ENCODE peak calls at places on chromosome 15, in five cellular contexts. O is fibroblast of mammary gland, Z is PC-9, A is NB4, D is GM10248. K is an unnamed sample.

GRCh38 chr15:35736150-35736549 is 190.2 kb upstream of the DPH6 start:
- DNase-seq in A (no peak), O (peak; percentile 31), Z (no peak), D (no peak), K (no peak)

GRCh38 chr15:64461577-64462162 is 1.3 kb downstream of the ZNF609 start:
- DNase-seq in Z (no peak), A (peak; percentile 25), D (peak; percentile 47), O (no peak), K (no peak)

GRCh38 chr15:64521201-64521600 is 60.8 kb downstream of the ZNF609 start:
- DNase-seq in O (no peak), A (no peak), Z (no peak), D (no peak), K (no peak)

GRCh38 chr15:49720221-49720620 is 99.4 kb downstream of the DTWD1 start:
- DNase-seq in O (peak; percentile 60), Z (no peak), A (no peak), D (no peak), K (no peak)

GRCh38 chr15:25059698-25060471 is 105.1 kb downstream of the SNRPN start:
- DNase-seq in O (no peak), A (no peak), Z (no peak), D (no peak), K (no peak)

GRCh38 chr15:61195116-61196002 is 33.7 kb downstream of the RORA start:
- DNase-seq in Z (no peak), O (peak; percentile 63), D (peak; percentile 38), A (peak; percentile 34), K (no peak)

GRCh38 chr15:73965094-73965729 is 26.9 kb downstream of the STOML1 start:
- DNase-seq in D (no peak), Z (no peak), O (no peak), A (no peak), K (no peak)

GRCh38 chr15:36591534-36592411 is 12.3 kb downstream of the CDIN1 start:
- DNase-seq in Z (no peak), A (no peak), O (peak; percentile 56), D (no peak), K (no peak)

GRCh38 chr15:51363391-51363790 is 21.9 kb downstream of the GLDN start:
- DNase-seq in O (no peak), A (no peak), D (no peak), Z (no peak), K (no peak)

GRCh38 chr15:25339431-25339830 is 99.4 kb downstream of the UBE3A start:
- DNase-seq in O (no peak), D (no peak), Z (peak; percentile 62), A (no peak), K (no peak)

GRCh38 chr15:87557871-87558270 is 698.7 kb downstream of the NTRK3 start:
- DNase-seq in A (no peak), O (no peak), Z (no peak), D (no peak), K (no peak)

GRCh38 chr15:100775581-100776185 is 103.9 kb upstream of the ALDH1A3 start:
- DNase-seq in A (no peak), Z (no peak), O (no peak), D (no peak), K (no peak)

GRCh38 chr15:45376300-45376928 is 1.9 kb downstream of the GATM start:
- DNase-seq in O (no peak), A (no peak), D (no peak), Z (no peak), K (no peak)

GRCh38 chr15:85752591-85752990 is 42.1 kb downstream of the KLHL25 start:
- DNase-seq in O (no peak), A (no peak), D (no peak), Z (no peak), K (no peak)

GRCh38 chr15:57213783-57214366 is 162.4 kb upstream of the CGNL1 start:
- DNase-seq in D (peak; percentile 14), O (peak; percentile 75), A (peak; percentile 59), Z (no peak), K (no peak)

GRCh38 chr15:40421246-40422157 is 15.9 kb downstream of the IVD start:
- DNase-seq in Z (no peak), O (peak; percentile 60), A (peak; percentile 84), D (peak; percentile 91), K (peak; percentile 73)

GRCh38 chr15:93162560-93162959 is 73.5 kb upstream of the RGMA start:
- DNase-seq in Z (no peak), A (no peak), O (no peak), D (no peak), K (no peak)
- TF ChIP-seq CTCF in Z (no peak), A (no peak), O (no peak), D (no peak), K (no peak)

GRCh38 chr15:98581715-98582114 is 66.6 kb upstream of the IGF1R start:
- DNase-seq in A (no peak), O (no peak), D (no peak), Z (no peak), K (no peak)
- TF ChIP-seq CTCF in A (peak; percentile 11), O (no peak), D (no peak), Z (peak; percentile 21), K (no peak)

GRCh38 chr15:80856809-80857377 is 77.7 kb downstream of the CEMIP start:
- DNase-seq in O (no peak), D (no peak), A (no peak), Z (peak; percentile 72), K (no peak)

GRCh38 chr15:80852676-80853075 is 73.5 kb downstream of the CEMIP start:
- DNase-seq in D (no peak), A (no peak), O (no peak), Z (peak; percentile 64), K (no peak)

GRCh38 chr15:80855206-80855605 is 76.0 kb downstream of the CEMIP start:
- DNase-seq in D (no peak), A (no peak), Z (no peak), O (no peak), K (no peak)

GRCh38 chr15:80854104-80854503 is 74.9 kb downstream of the CEMIP start:
- DNase-seq in D (no peak), A (no peak), Z (no peak), O (no peak), K (no peak)

DNA sequence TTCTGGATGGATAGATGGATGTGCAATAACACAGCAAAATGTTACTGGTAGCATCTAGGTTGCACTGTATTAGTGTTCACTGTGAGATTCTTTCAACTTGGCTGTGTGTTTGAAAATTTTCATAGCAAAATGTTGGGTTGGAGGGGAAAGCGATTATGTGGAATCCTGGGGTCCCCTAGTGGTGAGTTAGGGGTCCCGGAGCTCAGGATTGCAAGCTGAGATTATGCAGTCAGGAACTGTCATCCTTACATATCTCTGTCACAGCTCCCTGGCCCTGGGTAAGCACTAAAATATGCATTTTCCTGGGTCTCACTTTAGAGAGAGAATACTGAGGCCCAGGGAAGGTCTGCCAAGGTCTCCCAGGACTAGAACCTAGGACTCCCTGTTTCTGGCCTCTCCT is 77.2 kb downstream of the CEMIP start:
- DNase-seq in A (peak; percentile 26), D (no peak), O (no peak), Z (peak; percentile 44), K (no peak)
- TF ChIP-seq CTCF in A (peak; percentile 57), D (no peak), O (peak; percentile 14), Z (peak; percentile 57), K (no peak)

GRCh38 chr15:66089049-66089448 is 164.5 kb downstream of the MEGF11 start:
- DNase-seq in D (no peak), Z (no peak), O (no peak), A (no peak), K (no peak)

GRCh38 chr15:66080791-66081475 is 172.6 kb downstream of the MEGF11 start:
- DNase-seq in Z (no peak), O (peak; percentile 41), D (no peak), A (no peak), K (no peak)

GRCh38 chr15:66084704-66085103 is 168.8 kb downstream of the MEGF11 start:
- DNase-seq in O (no peak), D (no peak), Z (no peak), A (no peak), K (no peak)

GRCh38 chr15:66085128-66085527 is 168.4 kb downstream of the MEGF11 start:
- DNase-seq in Z (no peak), O (no peak), D (no peak), A (peak; percentile 21), K (no peak)
- TF ChIP-seq CTCF in Z (no peak), O (no peak), D (peak; percentile 24), A (peak; percentile 33), K (no peak)

GRCh38 chr15:42059661-42060476 is 34.5 kb downstream of the PLA2G4D start:
- DNase-seq in Z (no peak), O (peak; percentile 46), A (peak; percentile 65), D (peak; percentile 65), K (peak; percentile 60)
- TF ChIP-seq CTCF in Z (peak; percentile 92), O (peak; percentile 87), A (peak; percentile 89), D (peak; percentile 86), K (peak; percentile 96)

GRCh38 chr15:48109856-48110531 is 10.8 kb upstream of the SLC24A5 start:
- DNase-seq in A (no peak), Z (no peak), O (no peak), D (no peak), K (no peak)

GRCh38 chr15:48109212-48109611 is 11.6 kb upstream of the SLC24A5 start:
- DNase-seq in Z (no peak), O (no peak), A (no peak), D (no peak), K (no peak)

GRCh38 chr15:48112242-48112641 is 8.5 kb upstream of the SLC24A5 start:
- DNase-seq in Z (no peak), A (peak; percentile 10), D (no peak), O (peak; percentile 15), K (no peak)
- TF ChIP-seq CTCF in Z (no peak), A (peak; percentile 8), D (peak; percentile 46), O (peak; percentile 24), K (no peak)